ENCODE peak calls at places on chromosome 19, in six cellular contexts. C is HTR-8/SVneo, F is omental fat pad, T is RPMI7951, O is AG20443, S is substantia nigra. X is an unnamed sample.
A peak's percentile ranks its signal among the peaks of the same experiment; 100 is the strongest.

GRCh38 chr19:53037101-53038097 is 7.1 kb upstream of the ERVV-2 start:
- DNase-seq in C (no peak), F (no peak), T (peak; percentile 75), O (peak; percentile 91), S (no peak), X (no peak)

GRCh38 chr19:38663957-38664502 is 16.6 kb downstream of the ACTN4 start:
- DNase-seq in C (no peak), F (no peak), T (no peak), O (no peak), S (peak; percentile 45), X (no peak)

GRCh38 chr19:5718032-5718578 is 1.8 kb downstream of the LONP1 start:
- DNase-seq in C (no peak), F (no peak), T (peak; percentile 32), O (no peak), S (no peak), X (no peak)

GRCh38 chr19:19261350-19262189 is 11.5 kb downstream of the TM6SF2 start:
- DNase-seq in C (no peak), F (no peak), T (no peak), O (no peak), S (no peak), X (no peak)

GRCh38 chr19:3440082-3440481 is 40.2 kb downstream of the SMIM24 start:
- DNase-seq in C (no peak), F (no peak), T (no peak), O (peak; percentile 43), S (peak; percentile 28), X (no peak)

GRCh38 chr19:18172331-18173053 is 1.1 kb upstream of the IFI30 start:
- DNase-seq in C (no peak), F (no peak), T (no peak), O (no peak), S (no peak), X (no peak)

GRCh38 chr19:15748239-15748638 is 10.5 kb downstream of the OR10H3 start:
- DNase-seq in C (no peak), F (no peak), T (no peak), O (no peak), S (no peak), X (no peak)

GRCh38 chr19:34495416-34495815 is 13.9 kb downstream of the WTIP start:
- DNase-seq in C (no peak), F (no peak), T (no peak), O (no peak), S (no peak), X (no peak)

GRCh38 chr19:34673590-34673989 is 3.4 kb downstream of the SCGB2B2 start:
- DNase-seq in C (no peak), F (no peak), T (no peak), O (no peak), S (no peak), X (no peak)

GRCh38 chr19:10817291-10818038 is 18.5 kb downstream of the TMED1 start:
- DNase-seq in C (no peak), F (no peak), T (peak; percentile 96), O (peak; percentile 96), S (no peak), X (peak; percentile 80)

GRCh38 chr19:52034051-52034728 is 6.0 kb upstream of the ZNF614 start:
- DNase-seq in C (no peak), F (no peak), T (peak; percentile 25), O (no peak), S (no peak), X (no peak)

GRCh38 chr19:3366761-3367571 is 583 bp downstream of the NFIC start:
- DNase-seq in C (no peak), F (no peak), T (peak; percentile 29), O (no peak), S (peak; percentile 59), X (no peak)

GRCh38 chr19:16419671-16420394 is 51.9 kb downstream of the EPS15L1 start:
- DNase-seq in C (no peak), F (no peak), T (no peak), O (no peak), S (no peak), X (no peak)